ENCODE peak calls at places on chromosomes 13 and 19, in four cellular contexts. J is mesothelial cell of epicardium, F is frontal cortex, O is pancreas. T is an unnamed sample.

GRCh38 chr19:11373166-11373884 is 1.1 kb upstream of the SWSAP1 start:
- DNase-seq in J (no peak), F (peak), O (no peak), T (no peak)

GRCh38 chr13:48448963-48449614 is 36.2 kb upstream of the LPAR6 start:
- DNase-seq in J (no peak), F (no peak), O (no peak), T (no peak)

GRCh38 chr19:13953021-13953531 is 767 bp downstream of the DCAF15 start:
- DNase-seq in J (no peak), F (no peak), O (no peak), T (no peak)

GRCh38 chr13:94630858-94631257 is 29.2 kb downstream of the GPR180 start:
- DNase-seq in J (no peak), F (no peak), O (no peak), T (no peak)

GRCh38 chr13:30224732-30225131 is 82.6 kb downstream of the KATNAL1 start:
- DNase-seq in J (no peak), F (no peak), O (no peak), T (no peak)

GRCh38 chr19:18000981-18001836 is 6.8 kb upstream of the ARRDC2 start:
- DNase-seq in J (peak), F (peak), O (peak), T (peak)

GRCh38 chr13:99432637-99433542 is 68.4 kb upstream of the TM9SF2 start:
- DNase-seq in J (no peak), F (peak), O (no peak), T (peak)

GRCh38 chr19:39350156-39350555 is 7.9 kb downstream of the SAMD4B start:
- DNase-seq in J (no peak), F (no peak), O (no peak), T (no peak)

GRCh38 chr19:18194554-18195238 is 1.7 kb downstream of the MPV17L2 start:
- DNase-seq in J (no peak), F (no peak), O (no peak), T (no peak)